ENCODE peak calls at places on chromosomes 1 and 21, in seven cellular contexts. I, F, C, O, W, R and V are unnamed samples.

GRCh38 chr1:242081446-242081845 is 82.5 kb upstream of the MAP1LC3C start:
- DNase-seq in I (no peak), F (no peak), C (no peak), O (no peak), W (no peak), R (peak; percentile 43), V (no peak)

GRCh38 chr1:27527223-27527856 is 37.4 kb upstream of the WASF2 start:
- DNase-seq in I (peak; percentile 53), F (no peak), C (peak; percentile 85), O (no peak), W (no peak), R (peak; percentile 88), V (peak; percentile 95)

GRCh38 chr1:68145418-68146126 is 86.8 kb downstream of the WLS start:
- DNase-seq in I (no peak), F (no peak), C (no peak), O (no peak), W (no peak), R (no peak), V (no peak)

GRCh38 chr1:21639594-21640041 is 29.5 kb downstream of the RAP1GAP start:
- DNase-seq in I (no peak), F (no peak), C (no peak), O (no peak), W (no peak), R (no peak), V (peak; percentile 40)

GRCh38 chr1:44532567-44532944 is 127.5 kb downstream of the RNF220 start:
- DNase-seq in I (no peak), F (no peak), C (no peak), O (no peak), W (no peak), R (no peak), V (no peak)

GRCh38 chr1:48450505-48450904 is 21.5 kb downstream of the SPATA6 start:
- DNase-seq in I (no peak), F (no peak), C (no peak), O (no peak), W (no peak), R (no peak), V (no peak)

GRCh38 chr1:65362545-65362944 is 53.2 kb downstream of the DNAJC6 start:
- DNase-seq in I (no peak), F (no peak), C (no peak), O (no peak), W (no peak), R (no peak), V (no peak)

GRCh38 chr1:206503591-206504362 is 3.6 kb upstream of the RASSF5 start:
- DNase-seq in I (peak; percentile 85), F (no peak), C (peak; percentile 98), O (no peak), W (peak; percentile 82), R (peak; percentile 100), V (peak; percentile 93)

GRCh38 chr1:43668956-43669355 is 19.0 kb downstream of the KDM4A start:
- DNase-seq in I (no peak), F (no peak), C (peak; percentile 54), O (no peak), W (peak; percentile 12), R (peak; percentile 37), V (no peak)

GRCh38 chr1:192805832-192806323 is 3.0 kb upstream of the RGS2 start:
- DNase-seq in I (no peak), F (no peak), C (peak; percentile 91), O (no peak), W (peak; percentile 61), R (peak; percentile 94), V (peak; percentile 56)

GRCh38 chr1:10906866-10907519 is 105.5 kb upstream of the TARDBP start:
- DNase-seq in I (no peak), F (no peak), C (no peak), O (no peak), W (no peak), R (no peak), V (no peak)

GRCh38 chr1:204343850-204344249 is 15.9 kb downstream of the PLEKHA6 start:
- DNase-seq in I (no peak), F (no peak), C (no peak), O (no peak), W (no peak), R (no peak), V (no peak)

GRCh38 chr1:119647228-119647733 is 785 bp downstream of the ZNF697 start:
- DNase-seq in I (peak; percentile 55), F (no peak), C (no peak), O (no peak), W (no peak), R (no peak), V (no peak)

GRCh38 chr1:112904831-112905227 is 51.2 kb downstream of the SLC16A1 start:
- DNase-seq in I (no peak), F (no peak), C (no peak), O (no peak), W (no peak), R (no peak), V (no peak)

GRCh38 chr1:165645654-165646366 is 14.8 kb downstream of the MGST3 start:
- DNase-seq in I (no peak), F (no peak), C (no peak), O (no peak), W (no peak), R (no peak), V (no peak)

GRCh38 chr1:168767885-168768584 is 39.0 kb upstream of the DPT start:
- DNase-seq in I (no peak), F (no peak), C (peak; percentile 2), O (no peak), W (no peak), R (no peak), V (no peak)

GRCh38 chr1:113780363-113781146 is 21.3 kb upstream of the PHTF1 start:
- DNase-seq in I (no peak), F (no peak), C (peak; percentile 55), O (no peak), W (no peak), R (peak; percentile 45), V (peak; percentile 50)

GRCh38 chr1:7343917-7344316 is 427.2 kb upstream of the VAMP3 start:
- DNase-seq in I (no peak), F (no peak), C (no peak), O (no peak), W (no peak), R (no peak), V (peak; percentile 66)

GRCh38 chr1:12600880-12601633 is 17.0 kb downstream of the DHRS3 start:
- DNase-seq in I (no peak), F (peak; percentile 52), C (no peak), O (no peak), W (no peak), R (no peak), V (peak; percentile 61)

GRCh38 chr1:152188673-152189591 is 29.9 kb upstream of the RPTN start:
- DNase-seq in I (peak; percentile 79), F (peak; percentile 83), C (peak; percentile 30), O (peak; percentile 40), W (no peak), R (peak; percentile 73), V (peak; percentile 20)

GRCh38 chr1:114154963-114155322 is 1.3 kb upstream of the SYT6 start:
- DNase-seq in I (no peak), F (peak; percentile 12), C (no peak), O (no peak), W (no peak), R (peak; percentile 18), V (no peak)

GRCh38 chr1:101309334-101310221 is 72.8 kb downstream of the S1PR1 start:
- DNase-seq in I (peak; percentile 69), F (peak; percentile 64), C (peak; percentile 56), O (peak; percentile 30), W (no peak), R (peak; percentile 40), V (peak; percentile 66)

GRCh38 chr1:188363943-188364342 is 1535.2 kb downstream of the PLA2G4A start:
- DNase-seq in I (no peak), F (no peak), C (no peak), O (no peak), W (no peak), R (peak; percentile 3), V (no peak)

GRCh38 chr1:87144981-87145380 is 183.7 kb upstream of the LMO4 start:
- DNase-seq in I (no peak), F (no peak), C (no peak), O (no peak), W (no peak), R (no peak), V (no peak)

GRCh38 chr21:34215911-34216310 is 142.5 kb downstream of the MRPS6 start:
- DNase-seq in I (no peak), F (no peak), C (no peak), O (no peak), W (no peak), R (no peak), V (no peak)

GRCh38 chr1:244336232-244336899 is 115.3 kb downstream of the ADSS2 start:
- DNase-seq in I (no peak), F (no peak), C (no peak), O (no peak), W (no peak), R (no peak), V (no peak)

GRCh38 chr1:924619-925323 is 1.0 kb downstream of the SAMD11 start:
- DNase-seq in I (no peak), F (no peak), C (peak; percentile 36), O (no peak), W (no peak), R (no peak), V (peak; percentile 67)

GRCh38 chr1:209490013-209490412 is 93.5 kb upstream of the CAMK1G start:
- DNase-seq in I (no peak), F (no peak), C (peak; percentile 25), O (no peak), W (no peak), R (no peak), V (peak; percentile 63)